ENCODE peak calls at places on chromosomes 11 and 22, in seven cellular contexts. One of them, this sample, is unnamed.

GRCh38 chr11:105861225-105861624 is 160.8 kb downstream of the MSANTD4 start:
- DNase-seq in IMR-90: peak; percentile 6
- DNase-seq in stomach: no peak
- DNase-seq in endothelial cell of umbilical vein: peak; percentile 24
- DNase-seq in H1: no peak
- DNase-seq in suprapubic skin: no peak
- DNase-seq in GM12878: no peak
- DNase-seq in this sample: no peak

GRCh38 chr11:23206736-23207336 is 346.6 kb upstream of the CCDC179 start:
- DNase-seq in endothelial cell of umbilical vein: peak; percentile 64
- DNase-seq in stomach: no peak
- DNase-seq in IMR-90: peak; percentile 44
- DNase-seq in GM12878: no peak
- DNase-seq in suprapubic skin: no peak
- DNase-seq in H1: no peak
- DNase-seq in this sample: no peak

GRCh38 chr11:29943347-29943746 is 73.5 kb downstream of the KCNA4 start:
- DNase-seq in suprapubic skin: no peak
- DNase-seq in H1: no peak
- DNase-seq in GM12878: no peak
- DNase-seq in stomach: no peak
- DNase-seq in endothelial cell of umbilical vein: no peak
- DNase-seq in IMR-90: no peak
- DNase-seq in this sample: no peak

GRCh38 chr11:134126197-134126822 is 57.4 kb downstream of the JAM3 start:
- DNase-seq in H1: no peak
- DNase-seq in IMR-90: peak; percentile 97
- DNase-seq in GM12878: no peak
- DNase-seq in endothelial cell of umbilical vein: peak; percentile 72
- DNase-seq in stomach: no peak
- DNase-seq in suprapubic skin: no peak
- DNase-seq in this sample: no peak

GRCh38 chr11:17528906-17529813 is 15.1 kb downstream of the USH1C start:
- DNase-seq in suprapubic skin: no peak
- DNase-seq in IMR-90: no peak
- DNase-seq in endothelial cell of umbilical vein: peak; percentile 8
- DNase-seq in H1: no peak
- DNase-seq in GM12878: no peak
- DNase-seq in stomach: no peak
- DNase-seq in this sample: no peak

GRCh38 chr22:40220316-40221054 is 42.8 kb downstream of the TNRC6B start:
- DNase-seq in GM12878: no peak
- DNase-seq in stomach: no peak
- DNase-seq in IMR-90: no peak
- DNase-seq in endothelial cell of umbilical vein: peak; percentile 69
- DNase-seq in H1: no peak
- DNase-seq in suprapubic skin: no peak
- DNase-seq in this sample: peak; percentile 58

GRCh38 chr11:76670475-76671235 is at the start of gene LRRC32:
- DNase-seq in IMR-90: no peak
- DNase-seq in H1: peak; percentile 77
- DNase-seq in stomach: peak; percentile 45
- DNase-seq in suprapubic skin: peak; percentile 80
- DNase-seq in GM12878: no peak
- DNase-seq in endothelial cell of umbilical vein: peak; percentile 82
- DNase-seq in this sample: peak; percentile 62

GRCh38 chr11:118224512-118225180 is at the start of gene JAML:
- DNase-seq in endothelial cell of umbilical vein: no peak
- DNase-seq in GM12878: no peak
- DNase-seq in H1: no peak
- DNase-seq in IMR-90: no peak
- DNase-seq in suprapubic skin: no peak
- DNase-seq in stomach: peak; percentile 29
- DNase-seq in this sample: no peak

GRCh38 chr11:128399186-128399585 is 188.2 kb downstream of the ETS1 start:
- DNase-seq in IMR-90: peak; percentile 87
- DNase-seq in suprapubic skin: no peak
- DNase-seq in stomach: no peak
- DNase-seq in H1: no peak
- DNase-seq in GM12878: peak; percentile 26
- DNase-seq in endothelial cell of umbilical vein: peak; percentile 50
- DNase-seq in this sample: no peak

GRCh38 chr11:291281-292210 is 2.6 kb downstream of the PGGHG start:
- DNase-seq in stomach: no peak
- DNase-seq in endothelial cell of umbilical vein: no peak
- DNase-seq in suprapubic skin: peak; percentile 63
- DNase-seq in GM12878: no peak
- DNase-seq in H1: no peak
- DNase-seq in IMR-90: no peak
- DNase-seq in this sample: no peak

GRCh38 chr11:47438721-47439120 is 10.2 kb downstream of the RAPSN start:
- DNase-seq in GM12878: no peak
- DNase-seq in stomach: no peak
- DNase-seq in endothelial cell of umbilical vein: no peak
- DNase-seq in IMR-90: no peak
- DNase-seq in suprapubic skin: no peak
- DNase-seq in H1: no peak
- DNase-seq in this sample: no peak

GRCh38 chr11:72224587-72225410 is at the start of gene INPPL1:
- DNase-seq in GM12878: no peak
- DNase-seq in suprapubic skin: peak; percentile 70
- DNase-seq in H1: peak; percentile 61
- DNase-seq in endothelial cell of umbilical vein: no peak
- DNase-seq in IMR-90: no peak
- DNase-seq in stomach: peak; percentile 58
- DNase-seq in this sample: peak; percentile 63

GRCh38 chr11:64306876-64307622 is 1.7 kb downstream of the ESRRA start:
- DNase-seq in suprapubic skin: no peak
- DNase-seq in endothelial cell of umbilical vein: no peak
- DNase-seq in stomach: peak; percentile 44
- DNase-seq in H1: no peak
- DNase-seq in GM12878: no peak
- DNase-seq in IMR-90: no peak
- DNase-seq in this sample: no peak

GRCh38 chr11:9616858-9617257 is 43.4 kb downstream of the WEE1 start:
- DNase-seq in IMR-90: peak; percentile 66
- DNase-seq in GM12878: no peak
- DNase-seq in stomach: no peak
- DNase-seq in endothelial cell of umbilical vein: peak; percentile 14
- DNase-seq in suprapubic skin: no peak
- DNase-seq in H1: no peak
- DNase-seq in this sample: no peak

GRCh38 chr22:19514831-19515565 is 9.2 kb downstream of the CLDN5 start:
- DNase-seq in stomach: no peak
- DNase-seq in IMR-90: peak; percentile 31
- DNase-seq in suprapubic skin: no peak
- DNase-seq in H1: no peak
- DNase-seq in GM12878: no peak
- DNase-seq in endothelial cell of umbilical vein: no peak
- DNase-seq in this sample: no peak

GRCh38 chr11:9060700-9061111 is 30.7 kb downstream of the SCUBE2 start:
- DNase-seq in endothelial cell of umbilical vein: no peak
- DNase-seq in H1: no peak
- DNase-seq in stomach: no peak
- DNase-seq in IMR-90: no peak
- DNase-seq in suprapubic skin: no peak
- DNase-seq in GM12878: peak; percentile 97
- DNase-seq in this sample: no peak

GRCh38 chr11:20443596-20443995 is 56.1 kb downstream of the PRMT3 start:
- DNase-seq in suprapubic skin: no peak
- DNase-seq in endothelial cell of umbilical vein: peak; percentile 42
- DNase-seq in H1: no peak
- DNase-seq in GM12878: no peak
- DNase-seq in stomach: no peak
- DNase-seq in IMR-90: peak; percentile 28
- DNase-seq in this sample: no peak

GRCh38 chr22:38796262-38796957 is 2.5 kb upstream of the DNAL4 start:
- DNase-seq in stomach: no peak
- DNase-seq in endothelial cell of umbilical vein: no peak
- DNase-seq in H1: no peak
- DNase-seq in IMR-90: no peak
- DNase-seq in suprapubic skin: no peak
- DNase-seq in GM12878: no peak
- DNase-seq in this sample: no peak

DNA sequence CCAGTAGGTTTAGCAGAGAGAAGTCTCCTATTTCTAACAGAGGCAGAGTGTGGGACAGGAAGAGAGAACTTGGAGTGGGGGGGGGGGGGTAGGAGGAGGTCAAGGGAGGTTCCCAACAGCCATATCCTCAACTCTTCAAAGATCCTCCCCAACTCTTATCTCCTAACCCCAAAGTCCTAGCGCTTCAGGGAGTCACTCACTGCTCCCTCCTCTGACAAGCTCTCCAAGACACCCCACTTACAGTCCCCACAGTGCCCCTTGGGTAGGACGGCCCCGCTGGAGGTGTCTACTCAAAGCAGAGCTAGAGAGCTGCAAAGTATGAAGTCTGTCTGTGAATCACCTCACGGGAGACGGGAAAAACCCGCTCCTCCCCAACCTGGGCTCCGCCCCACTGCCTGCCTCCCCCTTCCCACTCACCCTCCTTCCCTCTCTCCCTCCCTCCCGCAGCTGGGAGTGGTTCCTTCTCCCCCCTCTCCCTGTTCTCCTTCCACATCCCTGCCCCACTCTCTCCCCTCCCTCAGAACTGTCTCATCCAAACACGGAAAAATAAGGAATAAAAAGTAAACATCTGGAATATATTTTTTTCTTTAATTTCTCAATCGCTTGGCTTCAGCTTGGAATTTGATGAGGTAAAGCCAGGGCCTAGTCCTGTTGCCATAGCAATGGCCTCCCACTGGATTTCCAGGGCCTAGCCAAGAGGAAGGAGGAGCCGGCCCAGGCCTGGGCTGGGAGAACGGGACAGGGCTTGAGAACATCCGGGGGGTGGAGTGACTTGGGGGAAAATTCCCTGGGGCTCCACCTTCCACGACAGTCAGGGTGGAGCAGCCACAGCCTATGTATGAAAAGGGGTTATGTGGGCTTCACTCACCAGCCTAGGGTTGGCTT is 2.5 kb downstream of the TNKS1BP1 start:
- DNase-seq in endothelial cell of umbilical vein: peak; percentile 84
- DNase-seq in H1: peak; percentile 62
- DNase-seq in IMR-90: peak; percentile 98
- DNase-seq in suprapubic skin: peak; percentile 97
- DNase-seq in GM12878: no peak
- DNase-seq in stomach: peak; percentile 88
- DNase-seq in this sample: peak; percentile 94
- TF ChIP-seq POLR2A in endothelial cell of umbilical vein: no peak
- TF ChIP-seq POLR2A in H1: no peak
- TF ChIP-seq POLR2A in IMR-90: peak; percentile 52
- TF ChIP-seq POLR2A in suprapubic skin: no peak
- TF ChIP-seq POLR2A in GM12878: no peak
- TF ChIP-seq POLR2A in stomach: peak; percentile 37
- TF ChIP-seq POLR2A in this sample: peak; percentile 61

GRCh38 chr22:26585104-26585790 is 4.7 kb downstream of the TPST2 start:
- DNase-seq in GM12878: no peak
- DNase-seq in H1: no peak
- DNase-seq in endothelial cell of umbilical vein: peak; percentile 80
- DNase-seq in stomach: peak; percentile 45
- DNase-seq in suprapubic skin: no peak
- DNase-seq in IMR-90: peak; percentile 79
- DNase-seq in this sample: peak; percentile 32
- H3K9me3 ChIP-seq in GM12878: no peaks in the 10 kb centered on the region
- H3K9me3 ChIP-seq in H1: no peaks in the 10 kb centered on the region
- H3K9me3 ChIP-seq in endothelial cell of umbilical vein: no peaks in the 10 kb centered on the region
- H3K9me3 ChIP-seq in stomach: no peaks in the 10 kb centered on the region
- H3K9me3 ChIP-seq in suprapubic skin: no peaks in the 10 kb centered on the region
- H3K9me3 ChIP-seq in IMR-90: no peaks in the 10 kb centered on the region
- H3K9me3 ChIP-seq in this sample: no peaks in the 10 kb centered on the region

GRCh38 chr11:43830928-43831440 is 49.6 kb upstream of the ALKBH3 start:
- DNase-seq in stomach: peak; percentile 25
- DNase-seq in IMR-90: peak; percentile 100
- DNase-seq in GM12878: no peak
- DNase-seq in suprapubic skin: no peak
- DNase-seq in H1: no peak
- DNase-seq in endothelial cell of umbilical vein: peak; percentile 93
- DNase-seq in this sample: peak; percentile 15

GRCh38 chr11:43834291-43834690 is 46.3 kb upstream of the ALKBH3 start:
- DNase-seq in endothelial cell of umbilical vein: no peak
- DNase-seq in IMR-90: no peak
- DNase-seq in suprapubic skin: no peak
- DNase-seq in H1: no peak
- DNase-seq in stomach: no peak
- DNase-seq in GM12878: no peak
- DNase-seq in this sample: no peak

GRCh38 chr11:43835104-43835503 is 45.5 kb upstream of the ALKBH3 start:
- DNase-seq in suprapubic skin: no peak
- DNase-seq in endothelial cell of umbilical vein: no peak
- DNase-seq in H1: no peak
- DNase-seq in stomach: peak; percentile 45
- DNase-seq in IMR-90: no peak
- DNase-seq in GM12878: no peak
- DNase-seq in this sample: no peak

GRCh38 chr11:43832536-43832935 is 48.1 kb upstream of the ALKBH3 start:
- DNase-seq in IMR-90: no peak
- DNase-seq in H1: no peak
- DNase-seq in suprapubic skin: no peak
- DNase-seq in GM12878: no peak
- DNase-seq in endothelial cell of umbilical vein: no peak
- DNase-seq in stomach: no peak
- DNase-seq in this sample: no peak

GRCh38 chr11:43833657-43834073 is 47.0 kb upstream of the ALKBH3 start:
- DNase-seq in endothelial cell of umbilical vein: peak; percentile 64
- DNase-seq in H1: no peak
- DNase-seq in GM12878: no peak
- DNase-seq in IMR-90: peak; percentile 90
- DNase-seq in suprapubic skin: no peak
- DNase-seq in stomach: peak; percentile 34
- DNase-seq in this sample: no peak
- H3K4me3 ChIP-seq in endothelial cell of umbilical vein: no peak overlapping the region
- H3K4me3 ChIP-seq in H1: no peak overlapping the region
- H3K4me3 ChIP-seq in GM12878: no peak overlapping the region
- H3K4me3 ChIP-seq in IMR-90: no peak overlapping the region
- H3K4me3 ChIP-seq in suprapubic skin: no peak overlapping the region
- H3K4me3 ChIP-seq in stomach: no peak overlapping the region
- H3K4me3 ChIP-seq in this sample: no peak overlapping the region

DNA sequence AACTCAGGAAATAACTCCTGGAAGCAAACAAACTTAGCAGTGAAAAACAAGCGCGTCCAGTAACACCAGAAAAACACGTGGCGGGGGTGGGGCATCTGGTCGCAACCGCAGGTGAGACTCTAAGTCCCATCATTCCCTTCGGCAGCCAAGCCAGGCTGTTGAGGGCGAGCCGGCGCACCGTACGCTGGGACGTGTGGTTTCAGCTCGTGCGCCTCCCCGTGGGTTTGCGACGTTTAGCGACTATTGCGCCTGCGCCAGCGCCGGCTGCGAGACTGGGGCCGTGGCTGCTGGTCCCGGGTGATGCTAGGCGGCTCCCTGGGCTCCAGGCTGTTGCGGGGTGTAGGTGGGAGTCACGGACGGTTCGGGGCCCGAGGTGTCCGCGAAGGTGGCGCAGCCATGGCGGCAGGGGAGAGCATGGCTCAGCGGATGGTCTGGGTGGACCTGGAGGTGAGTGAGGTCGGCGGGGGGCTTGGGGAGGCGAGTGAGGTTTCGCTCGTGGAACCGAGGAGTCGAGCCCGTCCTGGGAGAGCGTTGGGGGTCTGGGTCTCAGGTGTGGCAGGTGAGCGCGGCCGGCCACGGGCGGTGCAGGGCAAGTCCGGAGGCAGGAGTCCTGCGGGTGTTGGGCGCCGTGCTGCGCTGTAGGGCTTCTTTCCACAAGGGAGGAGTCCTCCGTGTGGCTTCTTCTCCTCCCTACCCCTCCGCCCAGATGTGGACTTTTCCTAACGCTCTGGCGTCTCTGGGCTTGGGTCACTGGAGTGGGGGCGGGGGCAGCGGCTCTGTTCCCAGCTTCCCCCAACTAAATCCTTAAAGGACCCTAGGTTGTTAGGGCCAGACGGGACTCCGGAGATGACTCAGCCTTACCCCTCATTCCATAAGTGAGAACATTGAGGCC is at the start of gene REXO2:
- DNase-seq in GM12878: peak; percentile 75
- DNase-seq in suprapubic skin: peak; percentile 97
- DNase-seq in endothelial cell of umbilical vein: peak; percentile 96
- DNase-seq in stomach: peak; percentile 97
- DNase-seq in H1: peak; percentile 90
- DNase-seq in IMR-90: peak; percentile 93
- DNase-seq in this sample: peak; percentile 95
- TF ChIP-seq POLR2A in GM12878: peak; percentile 76
- TF ChIP-seq POLR2A in suprapubic skin: no peak
- TF ChIP-seq POLR2A in endothelial cell of umbilical vein: peak; percentile 83
- TF ChIP-seq POLR2A in stomach: no peak
- TF ChIP-seq POLR2A in H1: peak; percentile 72
- TF ChIP-seq POLR2A in IMR-90: peak; percentile 58
- TF ChIP-seq POLR2A in this sample: peak; percentile 69

This sample was measured in uterus.